ENCODE peak calls at places on chromosomes 12 and 14, in four cellular contexts. G, T, Y and V are unnamed samples. For H3K4me1 and H3K36me3, the result is how much of the 10 kb centered on the place peaks cover.

GRCh38 chr12:53078425-53079225 is 565 bp downstream of the SPRYD3 start:
- DNase-seq in G (no peak), T (peak), Y (no peak), V (no peak)

GRCh38 chr12:6693832-6694355 is 4.7 kb upstream of the ZNF384 start:
- DNase-seq in G (no peak), T (no peak), Y (no peak), V (no peak)

GRCh38 chr14:40417777-40418401 is 985.7 kb upstream of the FBXO33 start:
- DNase-seq in G (no peak), T (no peak), Y (no peak), V (no peak)

GRCh38 chr14:22922294-22922693 is 3.3 kb upstream of the RBM23 start:
- DNase-seq in G (no peak), T (no peak), Y (no peak), V (no peak)

GRCh38 chr14:99654235-99655000 is 9.5 kb downstream of the HHIPL1 start:
- DNase-seq in G (no peak), T (peak), Y (peak), V (peak)

GRCh38 chr12:3962661-3963483 is 89.7 kb upstream of the PARP11 start:
- DNase-seq in G (no peak), T (no peak), Y (no peak), V (peak)

GRCh38 chr12:28882444-28882843 is 266.6 kb upstream of the FAR2 start:
- DNase-seq in G (no peak), T (no peak), Y (no peak), V (no peak)

GRCh38 chr12:22333751-22334695 is 484 bp downstream of the ST8SIA1 start:
- DNase-seq in G (peak), T (peak), Y (no peak), V (peak)

GRCh38 chr14:31420013-31420318 is 384 bp downstream of the HEATR5A start:
- DNase-seq in G (peak), T (peak), Y (peak), V (peak)

GRCh38 chr12:116968986-116969385 is 58.2 kb downstream of the FBXW8 start:
- DNase-seq in G (no peak), T (no peak), Y (no peak), V (no peak)

GRCh38 chr12:127162902-127163301 is 1104.1 kb upstream of the TMEM132C start:
- DNase-seq in G (no peak), T (no peak), Y (no peak), V (no peak)

GRCh38 chr12:49536526-49537195 is 2.2 kb upstream of the KCNH3 start:
- DNase-seq in G (no peak), T (no peak), Y (no peak), V (no peak)

GRCh38 chr12:132557969-132558856 is 52.2 kb downstream of the LRCOL1 start:
- DNase-seq in G (no peak), T (no peak), Y (no peak), V (no peak)

GRCh38 chr14:32703246-32703645 is 235.4 kb upstream of the NPAS3 start:
- DNase-seq in G (no peak), T (no peak), Y (peak), V (peak)

GRCh38 chr12:117064596-117064995 is 34.6 kb downstream of the TESC start:
- DNase-seq in G (no peak), T (no peak), Y (no peak), V (no peak)

GRCh38 chr14:58822856-58823255 is 185.1 kb downstream of the DACT1 start:
- DNase-seq in G (no peak), T (no peak), Y (no peak), V (no peak)

GRCh38 chr12:77999074-77999715 is 168.5 kb downstream of the NAV3 start:
- DNase-seq in G (no peak), T (no peak), Y (no peak), V (no peak)

GRCh38 chr12:14578646-14579045 is 11.0 kb upstream of the PLBD1 start:
- DNase-seq in G (no peak), T (no peak), Y (no peak), V (no peak)

GRCh38 chr12:105025890-105026289 is 39.8 kb downstream of the NOPCHAP1 start:
- DNase-seq in G (no peak), T (peak), Y (peak), V (peak)

GRCh38 chr14:44941591-44941990 is 20.2 kb downstream of the KLHL28 start:
- DNase-seq in G (no peak), T (no peak), Y (no peak), V (no peak)

GRCh38 chr14:50344116-50344775 is 32.1 kb downstream of the DMAC2L start:
- DNase-seq in G (no peak), T (no peak), Y (no peak), V (no peak)

GRCh38 chr14:50347521-50347920 is 35.4 kb downstream of the DMAC2L start:
- DNase-seq in G (no peak), T (no peak), Y (no peak), V (no peak)

GRCh38 chr14:50343424-50343823 is 31.3 kb downstream of the DMAC2L start:
- DNase-seq in G (no peak), T (no peak), Y (no peak), V (no peak)

GRCh38 chr14:50344831-50345563 is 32.9 kb downstream of the DMAC2L start:
- DNase-seq in G (no peak), T (no peak), Y (no peak), V (no peak)

DNA sequence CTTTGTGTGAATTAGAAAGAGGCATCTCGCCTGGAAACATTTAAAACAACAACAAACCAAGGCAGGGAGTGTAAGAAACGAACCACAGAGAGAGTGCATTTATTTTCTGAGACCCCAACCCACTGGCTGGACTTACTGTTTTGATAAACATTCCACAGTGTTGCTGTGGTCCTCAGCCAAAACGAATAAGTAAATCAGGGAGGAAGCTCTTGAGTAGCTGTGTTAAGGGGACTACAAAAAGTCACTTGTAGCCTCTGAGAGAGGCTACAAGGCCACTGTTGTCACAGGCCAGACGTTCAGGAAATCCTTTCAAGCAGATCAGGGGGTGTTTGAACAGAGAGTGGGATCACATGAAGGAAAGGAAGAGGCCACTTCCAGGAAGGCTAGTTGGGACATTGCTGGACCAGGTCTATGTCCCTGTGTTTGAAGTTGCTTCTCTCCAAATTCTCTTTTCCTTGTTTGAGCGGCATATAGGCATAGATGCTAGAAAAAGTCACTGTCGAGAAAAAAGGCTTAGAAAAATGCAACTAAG is 33.8 kb downstream of the DMAC2L start:
- DNase-seq in G (no peak), T (no peak), Y (no peak), V (no peak)
- H3K4me1 ChIP-seq in G (under half), T (under half), Y (under half), V (under half)

GRCh38 chr14:103685276-103686211 is 29.7 kb downstream of the XRCC3 start:
- DNase-seq in G (no peak), T (no peak), Y (no peak), V (no peak)

GRCh38 chr14:103680491-103681231 is 34.6 kb downstream of the XRCC3 start:
- DNase-seq in G (no peak), T (no peak), Y (no peak), V (no peak)

GRCh38 chr14:103684471-103684870 is 30.8 kb downstream of the XRCC3 start:
- DNase-seq in G (no peak), T (no peak), Y (no peak), V (no peak)

GRCh38 chr14:103684871-103685270 is 30.4 kb downstream of the XRCC3 start:
- DNase-seq in G (no peak), T (no peak), Y (no peak), V (no peak)

DNA sequence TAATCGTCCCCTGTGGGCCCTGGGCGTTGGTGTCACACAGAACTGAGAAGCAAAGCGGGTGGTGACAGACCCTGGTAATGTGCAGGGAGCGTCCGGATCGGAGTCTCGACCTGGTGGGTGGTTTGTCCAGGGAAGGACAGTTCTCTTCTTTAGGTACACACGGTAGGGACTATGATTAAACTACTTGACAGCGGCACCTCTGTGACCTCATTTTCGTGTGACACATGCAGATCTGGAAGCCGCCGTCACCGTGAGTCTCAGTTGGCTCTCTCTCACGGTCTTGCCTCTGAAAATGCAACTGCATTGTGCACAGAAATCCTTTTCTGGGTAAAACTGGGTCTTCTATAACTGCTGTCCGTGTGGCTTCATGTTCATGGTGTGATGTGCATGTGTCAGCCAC is 32.1 kb downstream of the XRCC3 start:
- DNase-seq in G (no peak), T (no peak), Y (no peak), V (no peak)
- H3K36me3 ChIP-seq in G (under half), T (under half), Y (under half), V (half or more)

GRCh38 chr14:54498095-54498531 is 9.3 kb upstream of the GMFB start:
- DNase-seq in G (no peak), T (peak), Y (no peak), V (no peak)

GRCh38 chr14:54501423-54501822 is 8.3 kb upstream of the CGRRF1 start:
- DNase-seq in G (no peak), T (no peak), Y (no peak), V (no peak)

GRCh38 chr14:54497224-54497623 is 8.4 kb upstream of the GMFB start:
- DNase-seq in G (no peak), T (no peak), Y (no peak), V (no peak)

GRCh38 chr14:54500744-54501143 is 9.0 kb upstream of the CGRRF1 start:
- DNase-seq in G (no peak), T (no peak), Y (no peak), V (no peak)

GRCh38 chr14:54498579-54498978 is 9.8 kb upstream of the GMFB start:
- DNase-seq in G (no peak), T (no peak), Y (no peak), V (no peak)
- H3K27ac ChIP-seq in G (no peak), T (no peak), Y (no peak), V (no peak)

GRCh38 chr12:15733136-15733535 is 56.1 kb downstream of the EPS8 start:
- DNase-seq in G (no peak), T (no peak), Y (no peak), V (no peak)

GRCh38 chr12:15732341-15733061 is 56.7 kb downstream of the EPS8 start:
- DNase-seq in G (no peak), T (no peak), Y (no peak), V (no peak)

GRCh38 chr12:15738438-15739015 is 50.7 kb downstream of the EPS8 start:
- DNase-seq in G (no peak), T (no peak), Y (no peak), V (no peak)

GRCh38 chr12:15731940-15732339 is 57.2 kb downstream of the EPS8 start:
- DNase-seq in G (no peak), T (no peak), Y (no peak), V (no peak)

GRCh38 chr12:15735837-15736615 is 53.2 kb downstream of the EPS8 start:
- DNase-seq in G (no peak), T (no peak), Y (no peak), V (no peak)
- H3K4me1 ChIP-seq in G (under half), T (under half), Y (under half), V (under half)

GRCh38 chr12:73950506-73950905 is 587.1 kb upstream of the ATXN7L3B start:
- DNase-seq in G (no peak), T (no peak), Y (no peak), V (no peak)
- H3K36me3 ChIP-seq in G (under half), T (under half), Y (under half), V (under half)

DNA sequence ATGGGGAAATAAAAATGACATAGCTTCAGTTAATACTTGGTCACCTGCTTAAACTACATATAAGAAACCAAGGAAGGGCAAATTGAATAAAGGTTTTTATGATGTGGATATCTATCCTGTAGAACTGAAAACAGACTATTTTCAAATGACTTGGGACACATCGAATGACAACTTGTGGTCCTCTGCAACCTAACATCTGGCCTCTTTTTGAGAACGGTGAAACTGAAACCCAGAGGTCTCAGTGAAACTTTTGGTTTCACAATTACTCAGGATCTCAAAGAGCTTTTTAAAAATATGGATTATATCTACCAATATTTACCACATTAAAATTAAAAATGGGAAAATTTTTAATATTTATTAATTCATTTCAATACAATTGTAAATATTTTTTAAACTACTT is 65.2 kb downstream of the PPP2R5E start:
- DNase-seq in G (no peak), T (no peak), Y (no peak), V (no peak)
- H3K27ac ChIP-seq in G (no peak), T (no peak), Y (peak), V (no peak)

GRCh38 chr12:2195085-2195484 is 142.3 kb downstream of the CACNA1C start:
- DNase-seq in G (no peak), T (no peak), Y (no peak), V (no peak)

GRCh38 chr12:2194060-2194459 is 141.3 kb downstream of the CACNA1C start:
- DNase-seq in G (no peak), T (no peak), Y (no peak), V (no peak)

GRCh38 chr12:2191534-2192153 is 138.9 kb downstream of the CACNA1C start:
- DNase-seq in G (no peak), T (no peak), Y (no peak), V (no peak)

GRCh38 chr12:2192231-2192630 is 139.4 kb downstream of the CACNA1C start:
- DNase-seq in G (no peak), T (no peak), Y (no peak), V (no peak)

DNA sequence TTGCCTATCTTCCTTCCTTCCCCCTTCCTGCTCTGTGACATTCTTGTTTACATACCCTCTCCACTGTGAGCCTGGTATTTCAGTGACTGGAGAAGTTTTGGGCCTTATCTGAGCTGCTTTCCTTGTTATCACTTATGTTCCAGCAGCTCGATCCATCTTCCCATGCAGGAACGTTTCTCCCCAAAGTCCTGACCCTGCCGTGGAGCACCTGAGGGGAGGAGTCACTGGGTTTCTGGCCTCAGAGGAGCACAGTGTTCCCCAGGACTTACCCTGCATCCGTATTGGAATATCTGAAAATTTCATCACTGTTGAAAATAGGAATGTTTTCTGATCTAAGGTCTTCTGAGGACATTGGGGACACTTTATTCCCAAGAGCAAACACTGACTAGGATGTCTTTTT is 141.8 kb downstream of the CACNA1C start:
- DNase-seq in G (no peak), T (no peak), Y (no peak), V (no peak)
- H3K4me1 ChIP-seq in G (under half), T (under half), Y (under half), V (under half)

GRCh38 chr12:93078577-93078976 is 149.5 kb upstream of the EEA1 start:
- DNase-seq in G (no peak), T (no peak), Y (no peak), V (no peak)
- H3K36me3 ChIP-seq in G (under half), T (under half), Y (under half), V (under half)

GRCh38 chr14:94571950-94572349 is 9.3 kb upstream of the SERPINA5 start:
- DNase-seq in G (no peak), T (no peak), Y (no peak), V (no peak)
- H3K27ac ChIP-seq in G (peak), T (no peak), Y (peak), V (no peak)